ENCODE peak calls at places on chromosomes 3 and 15, in six cellular contexts. J, M, N, R, X and I are unnamed samples.

GRCh38 chr15:54387808-54388207 is 409.6 kb downstream of the UNC13C start:
- DNase-seq in J (no peak), M (no peak), N (no peak), R (no peak), X (no peak), I (no peak)

GRCh38 chr15:41080144-41080543 is 35.9 kb downstream of the INO80 start:
- DNase-seq in J (no peak), M (no peak), N (no peak), R (no peak), X (no peak), I (no peak)

GRCh38 chr15:71678191-71678590 is 132.2 kb upstream of the NR2E3 start:
- DNase-seq in J (no peak), M (no peak), N (no peak), R (no peak), X (peak), I (no peak)

GRCh38 chr3:54122046-54122801 is at the start of gene CACNA2D3:
- DNase-seq in J (no peak), M (no peak), N (no peak), R (peak), X (peak), I (peak)

GRCh38 chr15:96276438-96277210 is 53.9 kb upstream of the NR2F2 start:
- DNase-seq in J (no peak), M (no peak), N (no peak), R (no peak), X (peak), I (no peak)

GRCh38 chr15:68389041-68389930 is 42.7 kb downstream of the ITGA11 start:
- DNase-seq in J (peak), M (no peak), N (no peak), R (no peak), X (no peak), I (peak)

GRCh38 chr15:82184355-82184754 is 78.2 kb downstream of the EFL1 start:
- DNase-seq in J (no peak), M (no peak), N (no peak), R (no peak), X (no peak), I (no peak)

GRCh38 chr15:39466428-39466827 is 114.5 kb upstream of the THBS1 start:
- DNase-seq in J (peak), M (no peak), N (no peak), R (no peak), X (peak), I (peak)

GRCh38 chr15:89972085-89972484 is 29.0 kb upstream of the ZNF710 start:
- DNase-seq in J (no peak), M (no peak), N (no peak), R (no peak), X (no peak), I (no peak)